ENCODE peak calls at places on chromosomes 2 and 18, in ten cellular contexts. S is MG63, E is spleen, O is mesenchymal stem cell, J is K562, X is keratinocyte, D is aorta, R is lower lobe of right lung, Q is tibial nerve, K is H7. M is an unnamed sample.

GRCh38 chr2:165634855-165635254 is 159.2 kb downstream of the GALNT3 start:
- DNase-seq in R (no peak), K (peak; percentile 22), S (peak; percentile 9), E (no peak), O (peak; percentile 61), D (no peak), Q (peak; percentile 16), X (no peak), J (no peak), M (no peak)

GRCh38 chr2:12347049-12347448 is 369.7 kb upstream of the TRIB2 start:
- DNase-seq in K (no peak), J (no peak), O (peak; percentile 37), E (no peak), Q (no peak), R (no peak), S (no peak), D (no peak), X (peak; percentile 23), M (no peak)

GRCh38 chr2:229163893-229164292 is 107.2 kb downstream of the PID1 start:
- DNase-seq in O (no peak), J (no peak), X (no peak), S (no peak), Q (no peak), R (no peak), D (no peak), E (no peak), K (no peak), M (no peak)

GRCh38 chr2:52269696-52270485 is 1238.0 kb upstream of the NRXN1 start:
- DNase-seq in S (peak; percentile 5), E (no peak), O (peak; percentile 86), K (no peak), J (no peak), R (no peak), D (no peak), Q (no peak), X (no peak), M (no peak)

GRCh38 chr18:8553611-8553924 is 55.7 kb upstream of the RAB12 start:
- DNase-seq in R (no peak), J (no peak), E (no peak), K (no peak), X (no peak), S (no peak), O (no peak), Q (no peak), D (no peak), M (no peak)

GRCh38 chr2:60555066-60555793 is 1.8 kb upstream of the BCL11A start:
- DNase-seq in D (no peak), S (peak; percentile 38), R (peak; percentile 69), E (peak; percentile 91), J (peak; percentile 50), K (peak; percentile 75), Q (no peak), O (peak; percentile 80), X (no peak), M (peak; percentile 81)

GRCh38 chr2:3485166-3485565 is 34.2 kb downstream of the ADI1 start:
- DNase-seq in E (peak; percentile 66), D (peak; percentile 43), K (peak; percentile 34), Q (no peak), X (no peak), J (no peak), R (no peak), S (no peak), O (no peak), M (no peak)

GRCh38 chr2:188391354-188391753 is 99.7 kb downstream of the GULP1 start:
- DNase-seq in J (no peak), Q (no peak), R (no peak), S (no peak), D (no peak), X (no peak), K (no peak), O (no peak), E (no peak), M (no peak)

GRCh38 chr2:45342-46130 is 769 bp downstream of the FAM110C start:
- DNase-seq in O (no peak), Q (no peak), X (no peak), K (peak; percentile 64), R (no peak), D (peak; percentile 80), E (no peak), S (no peak), J (no peak), M (peak; percentile 67)

GRCh38 chr18:245282-245847 is 22.5 kb downstream of the THOC1 start:
- DNase-seq in E (no peak), R (no peak), O (no peak), D (no peak), X (no peak), K (no peak), S (no peak), Q (no peak), J (no peak), M (no peak)

GRCh38 chr2:218981390-218982311 is 3.3 kb downstream of the FEV start:
- DNase-seq in E (peak; percentile 76), J (no peak), S (no peak), Q (no peak), K (peak; percentile 78), R (no peak), O (no peak), X (no peak), D (no peak), M (peak; percentile 67)

GRCh38 chr18:55857961-55858360 is 270.0 kb upstream of the TCF4 start:
- DNase-seq in O (peak; percentile 22), S (no peak), Q (no peak), E (no peak), R (no peak), X (no peak), D (no peak), J (no peak), K (no peak), M (no peak)

GRCh38 chr18:55861266-55861665 is 273.3 kb upstream of the TCF4 start:
- DNase-seq in K (no peak), E (no peak), R (no peak), X (no peak), J (no peak), D (no peak), Q (no peak), S (peak; percentile 12), O (peak; percentile 45), M (no peak)

GRCh38 chr18:55858661-55859111 is 270.7 kb upstream of the TCF4 start:
- DNase-seq in O (no peak), S (no peak), Q (no peak), E (no peak), X (no peak), J (no peak), R (no peak), K (no peak), D (no peak), M (no peak)

GRCh38 chr18:55857409-55857808 is 269.4 kb upstream of the TCF4 start:
- DNase-seq in R (no peak), J (no peak), S (no peak), O (no peak), X (peak; percentile 33), Q (no peak), D (no peak), E (no peak), K (no peak), M (no peak)

DNA sequence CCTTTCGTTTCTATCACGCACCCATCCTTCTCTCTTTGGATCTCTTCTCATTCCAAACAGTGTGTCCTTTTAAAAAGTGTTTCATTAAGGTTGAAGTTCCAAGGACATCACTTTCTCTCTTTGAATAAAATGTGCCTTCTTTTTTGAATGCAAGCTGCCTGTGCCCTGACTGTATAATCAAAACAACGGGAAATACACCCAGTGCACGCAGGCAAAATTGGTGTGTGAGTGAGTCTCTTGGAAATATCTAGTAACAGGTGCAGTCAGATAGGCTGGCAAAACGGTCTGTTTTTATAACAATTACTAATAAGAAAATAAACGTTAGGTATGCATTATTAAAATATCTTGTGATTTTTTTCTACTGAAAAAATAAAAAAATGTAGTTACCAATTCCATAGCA is 271.1 kb upstream of the TCF4 start:
- DNase-seq in J (no peak), S (no peak), X (no peak), K (no peak), D (no peak), R (no peak), Q (no peak), O (no peak), E (no peak), M (no peak)
- H3K4me3 ChIP-seq in J (no peak overlapping the region), S (peak overlapping the region; percentile 40), X (no peak overlapping the region), K (no peak overlapping the region), D (peak overlapping the region; percentile 82), R (no peak overlapping the region), Q (peak overlapping the region; percentile 35), O (no peak overlapping the region), E (no peak overlapping the region), M (no peak overlapping the region)

GRCh38 chr2:224861266-224861665 is 145.1 kb upstream of the CCDC195 start:
- DNase-seq in D (no peak), K (no peak), Q (no peak), S (no peak), R (no peak), J (no peak), X (no peak), O (no peak), E (no peak), M (no peak)
- H3K36me3 ChIP-seq in D (peaks cover 1% of the 10 kb centered on the region), K (no peaks in the 10 kb centered on the region), Q (no peaks in the 10 kb centered on the region), S (no peaks in the 10 kb centered on the region), R (peaks cover 17% of the 10 kb centered on the region), J (no peaks in the 10 kb centered on the region), X (no peaks in the 10 kb centered on the region), O (peaks cover 90% of the 10 kb centered on the region), E (no peaks in the 10 kb centered on the region), M (peaks cover 7% of the 10 kb centered on the region)

DNA sequence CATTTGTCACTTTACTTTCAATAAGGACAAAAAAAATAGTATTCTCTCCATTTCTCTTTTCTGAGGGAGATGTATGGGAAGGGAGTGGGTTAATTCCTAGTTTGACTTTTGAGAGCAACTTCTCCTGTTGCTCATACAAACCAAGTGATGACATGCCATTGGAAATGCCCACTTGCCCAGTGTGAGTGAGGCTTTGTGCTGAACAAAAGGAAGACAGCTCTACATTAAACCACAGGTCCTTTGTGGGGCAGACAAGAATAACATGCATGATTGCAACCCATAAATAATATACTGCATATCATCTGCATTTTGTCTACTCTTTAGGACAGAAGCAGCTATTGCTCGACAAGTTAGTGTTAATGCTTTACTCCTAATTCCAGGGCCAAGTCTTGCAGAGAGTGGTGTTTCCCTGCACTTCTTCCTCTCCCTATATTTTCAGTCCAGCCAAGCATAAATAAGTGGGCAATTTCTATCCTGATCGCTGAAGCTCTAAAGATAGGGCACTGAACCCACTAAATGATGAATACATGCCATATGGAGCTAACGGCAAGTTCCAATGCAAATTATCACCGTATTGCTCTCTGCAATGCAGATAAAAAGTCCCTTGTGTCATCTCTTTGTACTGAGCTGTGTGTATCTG is 19.4 kb upstream of the EHBP1 start:
- DNase-seq in D (no peak), O (no peak), J (no peak), E (no peak), X (no peak), Q (no peak), R (no peak), K (no peak), S (no peak), M (no peak)
- H3K4me3 ChIP-seq in D (no peak overlapping the region), O (no peak overlapping the region), J (no peak overlapping the region), E (no peak overlapping the region), X (no peak overlapping the region), Q (no peak overlapping the region), R (no peak overlapping the region), K (no peak overlapping the region), S (no peak overlapping the region), M (no peak overlapping the region)

DNA sequence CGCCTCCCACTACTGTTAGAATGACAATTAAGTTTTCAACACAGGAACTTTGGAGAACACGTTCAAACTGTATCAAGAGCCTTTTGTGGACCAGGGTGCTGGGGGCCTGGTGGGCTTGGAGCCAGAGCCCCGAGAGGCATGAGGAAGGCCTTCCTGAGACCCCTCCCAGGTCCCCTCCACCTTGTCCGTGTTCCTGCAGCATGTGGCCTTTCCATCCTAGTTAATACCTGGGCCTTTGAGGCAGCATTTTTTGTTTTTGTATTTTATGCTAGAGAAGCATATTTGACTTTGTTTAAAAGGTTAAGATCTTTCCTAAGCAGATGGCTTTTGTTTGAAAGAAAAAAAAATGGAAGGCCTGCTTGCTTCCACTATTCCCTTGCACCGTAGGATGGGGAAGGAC is 68.0 kb downstream of the INPP4A start:
- DNase-seq in J (no peak), S (no peak), Q (no peak), E (no peak), D (no peak), R (no peak), K (no peak), O (no peak), X (no peak), M (no peak)
- H3K36me3 ChIP-seq in J (no peaks in the 10 kb centered on the region), S (no peaks in the 10 kb centered on the region), Q (no peaks in the 10 kb centered on the region), E (no peaks in the 10 kb centered on the region), D (no peaks in the 10 kb centered on the region), R (no peaks in the 10 kb centered on the region), K (no peaks in the 10 kb centered on the region), O (no peaks in the 10 kb centered on the region), X (no peaks in the 10 kb centered on the region), M (no peaks in the 10 kb centered on the region)